ENCODE peak calls at places on chromosomes 16 and 17, in eight cellular contexts. One of them, this sample, is unnamed.

GRCh38 chr16:2022723-2023097 is 3.1 kb downstream of the NPW start:
- DNase-seq in stomach: no peak
- DNase-seq in GM23338: peak
- DNase-seq in sigmoid colon: no peak
- DNase-seq in spleen: no peak
- DNase-seq in esophagus muscularis mucosa: no peak
- DNase-seq in SK-N-SH: peak
- DNase-seq in HL-60: no peak
- DNase-seq in this sample: no peak

GRCh38 chr17:77794846-77795245 is 163.7 kb upstream of the TNRC6C start:
- DNase-seq in esophagus muscularis mucosa: no peak
- DNase-seq in stomach: no peak
- DNase-seq in GM23338: no peak
- DNase-seq in spleen: peak
- DNase-seq in sigmoid colon: no peak
- DNase-seq in SK-N-SH: peak
- DNase-seq in HL-60: no peak
- DNase-seq in this sample: no peak

GRCh38 chr17:73324711-73325526 is 13.1 kb upstream of the CDC42EP4 start:
- DNase-seq in spleen: no peak
- DNase-seq in SK-N-SH: peak
- DNase-seq in sigmoid colon: no peak
- DNase-seq in stomach: no peak
- DNase-seq in HL-60: no peak
- DNase-seq in esophagus muscularis mucosa: no peak
- DNase-seq in GM23338: peak
- DNase-seq in this sample: no peak

GRCh38 chr16:56355786-56356275 is 69.5 kb downstream of the AMFR start:
- DNase-seq in spleen: peak
- DNase-seq in HL-60: no peak
- DNase-seq in esophagus muscularis mucosa: no peak
- DNase-seq in sigmoid colon: peak
- DNase-seq in GM23338: no peak
- DNase-seq in SK-N-SH: peak
- DNase-seq in stomach: peak
- DNase-seq in this sample: no peak

GRCh38 chr16:2149630-2150417 is 1.4 kb downstream of the RAB26 start:
- DNase-seq in spleen: peak
- DNase-seq in sigmoid colon: no peak
- DNase-seq in stomach: no peak
- DNase-seq in GM23338: peak
- DNase-seq in HL-60: no peak
- DNase-seq in SK-N-SH: no peak
- DNase-seq in esophagus muscularis mucosa: no peak
- DNase-seq in this sample: no peak

GRCh38 chr16:5032748-5033167 is 977 bp downstream of the NAGPA start:
- DNase-seq in SK-N-SH: no peak
- DNase-seq in GM23338: no peak
- DNase-seq in spleen: no peak
- DNase-seq in esophagus muscularis mucosa: no peak
- DNase-seq in sigmoid colon: no peak
- DNase-seq in stomach: peak
- DNase-seq in HL-60: no peak
- DNase-seq in this sample: no peak

GRCh38 chr16:70290949-70291519 is 1.7 kb upstream of the AARS1 start:
- DNase-seq in sigmoid colon: no peak
- DNase-seq in GM23338: no peak
- DNase-seq in SK-N-SH: no peak
- DNase-seq in stomach: no peak
- DNase-seq in HL-60: no peak
- DNase-seq in esophagus muscularis mucosa: no peak
- DNase-seq in spleen: no peak
- DNase-seq in this sample: no peak

GRCh38 chr16:4203748-4204147 is 38.1 kb downstream of the SRL start:
- DNase-seq in spleen: no peak
- DNase-seq in esophagus muscularis mucosa: no peak
- DNase-seq in GM23338: no peak
- DNase-seq in HL-60: no peak
- DNase-seq in SK-N-SH: no peak
- DNase-seq in sigmoid colon: no peak
- DNase-seq in stomach: no peak
- DNase-seq in this sample: no peak

GRCh38 chr16:79997257-79997656 is 396.7 kb upstream of the MAF start:
- DNase-seq in SK-N-SH: peak
- DNase-seq in sigmoid colon: no peak
- DNase-seq in GM23338: peak
- DNase-seq in stomach: no peak
- DNase-seq in esophagus muscularis mucosa: no peak
- DNase-seq in HL-60: no peak
- DNase-seq in spleen: no peak
- DNase-seq in this sample: no peak

GRCh38 chr17:66123163-66123562 is 68.8 kb downstream of the CEP112 start:
- DNase-seq in esophagus muscularis mucosa: no peak
- DNase-seq in sigmoid colon: no peak
- DNase-seq in SK-N-SH: no peak
- DNase-seq in spleen: no peak
- DNase-seq in HL-60: no peak
- DNase-seq in stomach: no peak
- DNase-seq in GM23338: peak
- DNase-seq in this sample: no peak

DNA sequence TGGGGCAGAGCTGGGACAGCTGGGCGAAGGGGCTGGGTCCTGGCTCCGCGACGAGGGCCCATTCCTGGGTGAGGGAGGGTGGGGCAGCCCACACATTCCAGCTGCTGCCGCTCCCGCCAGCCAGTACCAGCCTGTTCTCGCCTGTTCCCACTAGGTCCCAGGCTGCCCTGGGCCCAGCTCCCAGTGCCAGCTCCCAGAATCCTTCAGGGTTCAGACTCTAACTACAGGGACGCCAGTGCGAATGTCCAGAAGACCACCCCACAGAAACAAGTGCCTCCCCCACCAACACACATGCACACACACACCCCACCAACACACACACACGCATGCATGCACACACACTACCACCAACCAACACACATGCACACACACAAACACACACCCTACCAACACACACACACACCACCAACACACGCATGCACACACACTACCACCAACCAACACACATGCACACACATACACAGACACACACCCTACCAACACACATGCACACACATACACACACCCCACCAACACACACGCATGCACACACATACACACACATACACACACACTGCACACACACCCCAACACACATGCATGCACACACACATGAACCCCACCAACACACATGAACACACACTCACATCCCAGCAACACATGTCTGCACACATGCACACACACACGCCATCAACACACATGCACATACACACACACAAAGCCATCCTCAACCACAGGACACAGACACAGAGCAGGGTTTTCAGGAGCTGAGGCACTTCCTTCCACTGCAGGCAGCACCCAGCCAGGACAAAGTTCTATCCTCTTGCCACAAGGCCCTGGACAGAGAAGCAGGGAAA is 27.5 kb upstream of the KRT17 start:
- DNase-seq in sigmoid colon: peak
- DNase-seq in stomach: peak
- DNase-seq in SK-N-SH: peak
- DNase-seq in HL-60: no peak
- DNase-seq in esophagus muscularis mucosa: no peak
- DNase-seq in spleen: peak
- DNase-seq in GM23338: no peak
- DNase-seq in this sample: no peak
- TF ChIP-seq POLR2AphosphoS5 in sigmoid colon: no peak
- TF ChIP-seq POLR2AphosphoS5 in stomach: peak
- TF ChIP-seq POLR2AphosphoS5 in SK-N-SH: no peak
- TF ChIP-seq POLR2AphosphoS5 in HL-60: no peak
- TF ChIP-seq POLR2AphosphoS5 in esophagus muscularis mucosa: no peak
- TF ChIP-seq POLR2AphosphoS5 in spleen: no peak
- TF ChIP-seq POLR2AphosphoS5 in GM23338: no peak
- TF ChIP-seq POLR2AphosphoS5 in this sample: no peak

GRCh38 chr16:86222965-86223551 is 287.3 kb upstream of the FOXF1 start:
- DNase-seq in esophagus muscularis mucosa: no peak
- DNase-seq in GM23338: no peak
- DNase-seq in spleen: no peak
- DNase-seq in HL-60: no peak
- DNase-seq in SK-N-SH: no peak
- DNase-seq in stomach: peak
- DNase-seq in sigmoid colon: peak
- DNase-seq in this sample: peak
- TF ChIP-seq POLR2AphosphoS5 in esophagus muscularis mucosa: no peak
- TF ChIP-seq POLR2AphosphoS5 in GM23338: no peak
- TF ChIP-seq POLR2AphosphoS5 in spleen: no peak
- TF ChIP-seq POLR2AphosphoS5 in HL-60: no peak
- TF ChIP-seq POLR2AphosphoS5 in SK-N-SH: no peak
- TF ChIP-seq POLR2AphosphoS5 in stomach: no peak
- TF ChIP-seq POLR2AphosphoS5 in sigmoid colon: peak
- TF ChIP-seq POLR2AphosphoS5 in this sample: no peak

GRCh38 chr17:67657596-67657995 is 60.1 kb upstream of the NOL11 start:
- DNase-seq in spleen: no peak
- DNase-seq in HL-60: no peak
- DNase-seq in SK-N-SH: no peak
- DNase-seq in GM23338: no peak
- DNase-seq in sigmoid colon: no peak
- DNase-seq in stomach: no peak
- DNase-seq in esophagus muscularis mucosa: no peak
- DNase-seq in this sample: no peak

GRCh38 chr17:67655478-67656148 is 62.1 kb upstream of the NOL11 start:
- DNase-seq in esophagus muscularis mucosa: no peak
- DNase-seq in SK-N-SH: no peak
- DNase-seq in GM23338: no peak
- DNase-seq in spleen: no peak
- DNase-seq in sigmoid colon: no peak
- DNase-seq in HL-60: peak
- DNase-seq in stomach: no peak
- DNase-seq in this sample: no peak

GRCh38 chr17:67656494-67657203 is 61.1 kb upstream of the NOL11 start:
- DNase-seq in HL-60: no peak
- DNase-seq in esophagus muscularis mucosa: no peak
- DNase-seq in SK-N-SH: no peak
- DNase-seq in GM23338: no peak
- DNase-seq in stomach: no peak
- DNase-seq in sigmoid colon: no peak
- DNase-seq in spleen: no peak
- DNase-seq in this sample: no peak

GRCh38 chr17:67658265-67658664 is 59.5 kb upstream of the NOL11 start:
- DNase-seq in HL-60: no peak
- DNase-seq in GM23338: peak
- DNase-seq in stomach: no peak
- DNase-seq in spleen: no peak
- DNase-seq in sigmoid colon: no peak
- DNase-seq in esophagus muscularis mucosa: no peak
- DNase-seq in SK-N-SH: no peak
- DNase-seq in this sample: no peak

DNA sequence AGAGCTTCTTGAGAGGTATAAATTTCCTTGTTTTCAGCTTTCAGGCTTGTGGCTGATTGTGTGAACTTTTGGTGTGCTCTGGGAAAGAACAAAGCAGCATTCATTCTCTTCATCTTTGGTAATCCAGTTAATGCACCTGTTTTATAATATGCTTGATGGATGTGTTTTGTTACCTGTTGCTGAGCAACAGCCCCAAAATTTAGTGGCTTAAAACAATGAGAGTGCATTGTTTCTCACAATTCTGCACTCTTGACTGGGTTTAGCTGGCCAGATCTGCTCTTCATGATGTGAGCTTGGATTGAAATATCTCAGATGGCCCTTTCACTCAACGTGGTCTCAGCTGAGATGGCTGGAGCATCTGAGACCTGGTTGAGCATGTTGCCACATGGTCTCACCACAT is 58.7 kb upstream of the NOL11 start:
- DNase-seq in sigmoid colon: no peak
- DNase-seq in esophagus muscularis mucosa: no peak
- DNase-seq in HL-60: no peak
- DNase-seq in stomach: no peak
- DNase-seq in spleen: no peak
- DNase-seq in GM23338: no peak
- DNase-seq in SK-N-SH: no peak
- DNase-seq in this sample: no peak
- TF ChIP-seq POLR2AphosphoS5 in sigmoid colon: no peak
- TF ChIP-seq POLR2AphosphoS5 in esophagus muscularis mucosa: no peak
- TF ChIP-seq POLR2AphosphoS5 in HL-60: no peak
- TF ChIP-seq POLR2AphosphoS5 in stomach: no peak
- TF ChIP-seq POLR2AphosphoS5 in spleen: no peak
- TF ChIP-seq POLR2AphosphoS5 in GM23338: no peak
- TF ChIP-seq POLR2AphosphoS5 in SK-N-SH: no peak
- TF ChIP-seq POLR2AphosphoS5 in this sample: no peak

GRCh38 chr16:67482260-67482924 is 955 bp downstream of the AGRP start:
- DNase-seq in spleen: peak
- DNase-seq in SK-N-SH: no peak
- DNase-seq in esophagus muscularis mucosa: no peak
- DNase-seq in GM23338: no peak
- DNase-seq in HL-60: no peak
- DNase-seq in sigmoid colon: no peak
- DNase-seq in stomach: no peak
- DNase-seq in this sample: no peak

GRCh38 chr16:67483731-67484525 is 581 bp upstream of the AGRP start:
- DNase-seq in stomach: no peak
- DNase-seq in GM23338: no peak
- DNase-seq in spleen: no peak
- DNase-seq in SK-N-SH: no peak
- DNase-seq in esophagus muscularis mucosa: no peak
- DNase-seq in HL-60: no peak
- DNase-seq in sigmoid colon: no peak
- DNase-seq in this sample: no peak

GRCh38 chr16:67483150-67483549 is at the start of gene AGRP:
- DNase-seq in GM23338: no peak
- DNase-seq in SK-N-SH: no peak
- DNase-seq in stomach: no peak
- DNase-seq in esophagus muscularis mucosa: no peak
- DNase-seq in spleen: peak
- DNase-seq in sigmoid colon: no peak
- DNase-seq in HL-60: no peak
- DNase-seq in this sample: no peak

GRCh38 chr16:67481561-67482259 is 753 bp upstream of the ATP6V0D1 start:
- DNase-seq in esophagus muscularis mucosa: no peak
- DNase-seq in sigmoid colon: peak
- DNase-seq in HL-60: no peak
- DNase-seq in stomach: peak
- DNase-seq in spleen: peak
- DNase-seq in GM23338: peak
- DNase-seq in SK-N-SH: peak
- DNase-seq in this sample: no peak

DNA sequence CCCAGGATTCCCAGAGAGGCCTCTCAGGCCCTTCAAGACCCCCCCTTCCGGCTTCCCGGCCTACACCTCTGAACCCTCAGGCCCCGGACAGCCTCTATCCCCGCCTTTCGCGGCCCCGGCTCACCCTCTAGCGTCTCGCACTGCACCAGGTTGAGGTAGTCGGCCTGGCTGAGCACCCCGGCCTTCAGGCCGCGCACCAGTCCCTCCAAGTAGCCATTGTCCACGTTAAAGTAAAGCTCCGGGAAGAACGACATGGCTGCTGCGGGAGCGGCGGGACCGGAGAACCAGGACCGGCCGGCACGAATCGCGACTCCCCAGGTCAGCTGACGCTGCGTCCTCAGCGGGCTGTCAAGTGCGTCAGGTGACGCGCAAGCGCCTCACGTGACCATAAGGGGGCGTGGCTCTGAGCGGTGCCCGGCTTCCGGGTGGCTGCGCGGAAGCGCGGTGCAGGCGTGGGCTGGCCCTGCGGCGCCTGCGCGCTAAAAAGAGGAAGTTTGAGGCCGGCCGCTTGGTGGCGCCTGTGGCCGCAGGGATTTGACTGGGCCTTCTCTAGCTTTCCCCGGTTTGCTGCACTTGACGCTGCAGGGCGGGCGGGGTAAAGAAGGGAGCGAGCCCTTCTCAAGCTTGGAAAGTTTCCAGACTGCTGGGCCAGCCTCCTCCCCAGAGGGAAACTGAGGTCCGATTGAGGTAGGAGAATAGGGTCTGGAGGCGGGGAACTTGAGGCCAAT is at the start of gene ATP6V0D1:
- DNase-seq in esophagus muscularis mucosa: peak
- DNase-seq in GM23338: peak
- DNase-seq in stomach: peak
- DNase-seq in spleen: peak
- DNase-seq in sigmoid colon: peak
- DNase-seq in SK-N-SH: peak
- DNase-seq in HL-60: peak
- DNase-seq in this sample: peak
- TF ChIP-seq POLR2AphosphoS5 in esophagus muscularis mucosa: peak
- TF ChIP-seq POLR2AphosphoS5 in GM23338: peak
- TF ChIP-seq POLR2AphosphoS5 in stomach: peak
- TF ChIP-seq POLR2AphosphoS5 in spleen: peak
- TF ChIP-seq POLR2AphosphoS5 in sigmoid colon: peak
- TF ChIP-seq POLR2AphosphoS5 in SK-N-SH: peak
- TF ChIP-seq POLR2AphosphoS5 in HL-60: peak
- TF ChIP-seq POLR2AphosphoS5 in this sample: peak